ENCODE peak calls at places on chromosomes 6 and 20, in four cellular contexts. C, E, F and Q are unnamed samples.

GRCh38 chr6:2812695-2813094 is 29.0 kb downstream of the SERPINB1 start:
- DNase-seq in C (no peak), E (no peak), F (no peak), Q (no peak)

GRCh38 chr6:157045831-157046454 is 268.8 kb downstream of the ARID1B start:
- DNase-seq in C (no peak), E (no peak), F (no peak), Q (peak)

GRCh38 chr6:142885182-142885867 is 59.7 kb downstream of the HIVEP2 start:
- DNase-seq in C (peak), E (peak), F (no peak), Q (peak)

GRCh38 chr20:62063601-62063980 is 2.1 kb downstream of the TAF4 start:
- DNase-seq in C (no peak), E (no peak), F (no peak), Q (no peak)

GRCh38 chr6:111534366-111534765 is 51.3 kb upstream of the REV3L start:
- DNase-seq in C (no peak), E (no peak), F (no peak), Q (no peak)

GRCh38 chr20:51926670-51927305 is 124.5 kb upstream of the SALL4 start:
- DNase-seq in C (no peak), E (no peak), F (no peak), Q (no peak)

GRCh38 chr6:24493945-24494725 is 634 bp upstream of the ALDH5A1 start:
- DNase-seq in C (no peak), E (no peak), F (no peak), Q (no peak)

GRCh38 chr20:43442310-43442880 is 15.3 kb upstream of the SRSF6 start:
- DNase-seq in C (no peak), E (no peak), F (no peak), Q (no peak)

GRCh38 chr6:26520088-26520839 is 17.9 kb upstream of the HMGN4 start:
- DNase-seq in C (peak), E (no peak), F (no peak), Q (peak)

GRCh38 chr6:98836962-98837944 is 2.9 kb downstream of the POU3F2 start:
- DNase-seq in C (no peak), E (no peak), F (no peak), Q (no peak)

GRCh38 chr6:30091577-30092381 is 16.2 kb upstream of the RNF39 start:
- DNase-seq in C (no peak), E (no peak), F (no peak), Q (peak)

GRCh38 chr20:48405909-48406308 is 421.9 kb downstream of the PREX1 start:
- DNase-seq in C (no peak), E (no peak), F (no peak), Q (no peak)